ENCODE peak calls at places on chromosomes 11 and 22, in eight cellular contexts. A, H, N, M, Q, F, G and W are unnamed samples.

GRCh38 chr11:123235687-123236261 is 40.7 kb upstream of the CLMP start:
- DNase-seq in A (no peak), H (no peak), N (no peak), M (no peak), Q (no peak), F (no peak), G (no peak), W (no peak)

GRCh38 chr11:62569611-62570010 is 4.1 kb downstream of the EEF1G start:
- DNase-seq in A (no peak), H (no peak), N (no peak), M (no peak), Q (no peak), F (no peak), G (no peak), W (no peak)

GRCh38 chr11:124669193-124669592 is 4.3 kb downstream of the SIAE start:
- DNase-seq in A (peak; percentile 51), H (peak; percentile 43), N (peak; percentile 40), M (peak; percentile 43), Q (peak; percentile 50), F (peak; percentile 48), G (peak; percentile 74), W (no peak)

GRCh38 chr22:23485490-23485889 is 94.6 kb downstream of the IGLL1 start:
- DNase-seq in A (no peak), H (no peak), N (no peak), M (no peak), Q (no peak), F (no peak), G (no peak), W (no peak)

GRCh38 chr22:19986410-19987341 is 29.9 kb downstream of the ARVCF start:
- DNase-seq in A (peak; percentile 88), H (peak; percentile 75), N (peak; percentile 45), M (peak; percentile 90), Q (peak; percentile 73), F (no peak), G (peak; percentile 67), W (peak; percentile 90)

GRCh38 chr11:26830218-26830617 is 108.4 kb upstream of the SLC5A12 start:
- DNase-seq in A (no peak), H (no peak), N (no peak), M (no peak), Q (no peak), F (no peak), G (no peak), W (no peak)

GRCh38 chr11:96000064-96000463 is 76.2 kb upstream of the MTMR2 start:
- DNase-seq in A (no peak), H (no peak), N (no peak), M (no peak), Q (no peak), F (no peak), G (no peak), W (no peak)

GRCh38 chr11:62129610-62130497 is 6.0 kb downstream of the INCENP start:
- DNase-seq in A (no peak), H (no peak), N (no peak), M (no peak), Q (no peak), F (no peak), G (no peak), W (peak; percentile 71)

GRCh38 chr11:71252782-71253730 is 679 bp upstream of the SHANK2 start:
- DNase-seq in A (peak; percentile 77), H (no peak), N (no peak), M (peak; percentile 74), Q (no peak), F (no peak), G (no peak), W (no peak)

GRCh38 chr22:31124290-31124689 is 1.5 kb downstream of the INPP5J start:
- DNase-seq in A (no peak), H (no peak), N (no peak), M (no peak), Q (no peak), F (no peak), G (no peak), W (no peak)

GRCh38 chr22:36510966-36511881 is 4.4 kb upstream of the FOXRED2 start:
- DNase-seq in A (peak; percentile 46), H (peak; percentile 33), N (no peak), M (peak; percentile 75), Q (no peak), F (peak; percentile 46), G (peak; percentile 71), W (no peak)

GRCh38 chr11:22479986-22480740 is 142.0 kb downstream of the SLC17A6 start:
- DNase-seq in A (no peak), H (no peak), N (no peak), M (no peak), Q (no peak), F (no peak), G (no peak), W (no peak)

GRCh38 chr11:117808768-117809167 is 11.8 kb upstream of the DSCAML1 start:
- DNase-seq in A (no peak), H (no peak), N (no peak), M (no peak), Q (no peak), F (no peak), G (no peak), W (no peak)